ENCODE peak calls at places on chromosomes 7 and 10, in six cellular contexts. P, F, O, M, C and W are unnamed samples.

GRCh38 chr7:22351878-22352277 is 5.1 kb downstream of the RAPGEF5 start:
- DNase-seq in F (no peak), M (no peak), C (no peak), P (no peak), O (no peak), W (no peak)

GRCh38 chr7:22364023-22364422 is 7.1 kb upstream of the RAPGEF5 start:
- DNase-seq in O (no peak), P (no peak), F (no peak), M (no peak), C (no peak), W (no peak)

GRCh38 chr7:105680505-105681187 is 99.4 kb upstream of the EFCAB10 start:
- DNase-seq in F (no peak), C (no peak), M (peak), O (no peak), P (no peak), W (no peak)

GRCh38 chr10:6221971-6222751 is 19.4 kb downstream of the PFKFB3 start:
- DNase-seq in M (peak), F (no peak), O (no peak), C (no peak), P (no peak), W (no peak)

GRCh38 chr10:69419096-69419760 is 2.5 kb upstream of the TACR2 start:
- DNase-seq in F (no peak), M (no peak), P (no peak), C (no peak), O (no peak), W (no peak)

GRCh38 chr7:18234519-18234918 is 206.9 kb upstream of the PRPS1L1 start:
- DNase-seq in M (no peak), F (no peak), C (no peak), O (no peak), P (no peak), W (no peak)

GRCh38 chr7:112495820-112496462 is 15.2 kb downstream of the LSMEM1 start:
- DNase-seq in O (peak), C (no peak), F (peak), M (peak), P (peak), W (peak)

GRCh38 chr7:46586406-46586805 is 665.3 kb upstream of the IGFBP3 start:
- DNase-seq in O (no peak), C (no peak), F (no peak), M (no peak), P (no peak), W (no peak)

GRCh38 chr7:134932707-134933370 is 53.5 kb upstream of the AGBL3 start:
- DNase-seq in C (peak), M (no peak), F (peak), O (no peak), P (no peak), W (peak)

GRCh38 chr7:26958834-26959233 is 94.4 kb upstream of the SKAP2 start:
- DNase-seq in F (no peak), P (no peak), C (no peak), M (peak), O (no peak), W (peak)

GRCh38 chr10:34908472-34908871 is 93.4 kb upstream of the PARD3 start:
- DNase-seq in P (no peak), F (no peak), C (no peak), M (no peak), O (no peak), W (peak)

GRCh38 chr10:68955414-68955785 is 570 bp upstream of the DDX21 start:
- DNase-seq in F (no peak), P (no peak), O (peak), M (no peak), C (no peak), W (no peak)

GRCh38 chr7:93352881-93353280 is 120.7 kb downstream of the VPS50 start:
- DNase-seq in P (no peak), F (no peak), O (no peak), C (no peak), M (no peak), W (no peak)

GRCh38 chr7:101625076-101625914 is 3.8 kb downstream of the MYL10 start:
- DNase-seq in O (no peak), C (no peak), M (no peak), F (no peak), P (no peak), W (peak)

GRCh38 chr10:112907893-112908292 is 42.2 kb upstream of the TCF7L2 start:
- DNase-seq in F (no peak), P (no peak), O (no peak), M (no peak), C (no peak), W (no peak)

GRCh38 chr10:128064615-128065580 is 61.3 kb downstream of the MKI67 start:
- DNase-seq in M (no peak), P (no peak), O (peak), F (peak), C (peak), W (peak)

GRCh38 chr7:148540041-148540738 is 50.4 kb upstream of the C7orf33 start:
- DNase-seq in P (no peak), F (peak), M (no peak), C (peak), O (no peak), W (peak)

GRCh38 chr7:8035647-8036518 is 67.3 kb downstream of the GLCCI1 start:
- DNase-seq in O (peak), M (peak), F (no peak), P (no peak), C (no peak), W (peak)

GRCh38 chr7:114087674-114088539 is 169.1 kb upstream of the PPP1R3A start:
- DNase-seq in M (no peak), F (no peak), O (peak), P (peak), C (no peak), W (no peak)

GRCh38 chr7:28626629-28627262 is 214.4 kb downstream of the CREB5 start:
- DNase-seq in M (peak), F (no peak), C (no peak), P (peak), O (peak), W (peak)

GRCh38 chr7:6589829-6590644 is at the start of gene INTS15:
- DNase-seq in F (no peak), M (peak), P (peak), C (peak), O (peak), W (peak)

GRCh38 chr10:77195101-77195500 is 442.5 kb downstream of the KCNMA1 start:
- DNase-seq in C (no peak), M (no peak), O (no peak), F (peak), P (no peak), W (peak)

GRCh38 chr7:2521952-2522591 is 2.5 kb downstream of the LFNG start:
- DNase-seq in F (no peak), P (peak), C (no peak), O (no peak), M (no peak), W (no peak)

GRCh38 chr7:81159402-81159801 is 240.6 kb upstream of the SEMA3C start:
- DNase-seq in P (no peak), O (no peak), C (no peak), M (peak), F (no peak), W (peak)

GRCh38 chr7:42035205-42035604 is 201.8 kb downstream of the GLI3 start:
- DNase-seq in C (no peak), O (no peak), P (no peak), M (no peak), F (no peak), W (no peak)

GRCh38 chr10:124004372-124004928 is 88.9 kb downstream of the CHST15 start:
- DNase-seq in M (peak), C (no peak), O (no peak), P (no peak), F (no peak), W (no peak)

GRCh38 chr10:121088524-121088923 is 237.4 kb downstream of the WDR11 start:
- DNase-seq in C (no peak), F (no peak), M (no peak), P (no peak), O (peak), W (no peak)
- TF ChIP-seq CTCF in C (no peak), F (no peak), M (no peak), P (no peak), O (peak), W (no peak)

DNA sequence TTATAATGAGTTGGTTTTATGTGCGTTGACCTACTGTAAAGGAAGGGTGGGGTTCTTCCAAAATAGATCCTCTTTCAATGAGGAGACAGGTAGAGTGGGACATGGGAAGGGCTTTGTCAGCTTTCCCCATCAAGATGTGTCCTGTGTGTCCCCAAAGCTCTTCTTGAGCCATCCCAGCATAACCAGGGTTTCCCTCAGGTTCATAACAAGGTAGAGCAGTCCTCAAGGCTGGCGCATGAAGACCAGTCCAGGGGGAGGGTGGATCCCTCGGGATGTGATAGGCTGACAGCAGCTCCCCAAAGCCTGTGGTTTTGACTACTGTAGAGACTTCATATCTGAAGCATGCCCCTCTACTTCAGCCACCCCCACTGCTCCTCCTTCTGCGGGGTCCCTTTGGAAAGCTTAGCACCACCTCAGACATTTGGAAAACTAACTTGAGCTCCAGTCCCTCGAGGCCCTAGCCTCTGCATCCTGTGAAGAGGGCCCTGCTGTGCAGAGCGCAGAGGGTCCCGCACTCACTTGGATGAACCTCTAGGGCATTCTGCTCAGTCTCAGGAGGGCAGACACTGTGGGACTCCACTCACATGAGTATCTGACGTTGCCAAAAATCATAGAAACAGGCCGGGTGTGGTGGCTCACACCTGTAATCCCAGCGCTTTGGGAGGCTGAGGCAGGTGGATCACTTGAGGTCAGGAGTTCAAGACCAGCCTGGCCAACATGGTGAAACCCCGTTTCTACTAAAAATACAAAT is 1.0 kb upstream of the GIMAP8 start:
- DNase-seq in P (no peak), C (no peak), F (no peak), O (no peak), M (no peak), W (no peak)
- H3K27ac ChIP-seq in P (no peak), C (peak), F (no peak), O (no peak), M (no peak), W (no peak)

DNA sequence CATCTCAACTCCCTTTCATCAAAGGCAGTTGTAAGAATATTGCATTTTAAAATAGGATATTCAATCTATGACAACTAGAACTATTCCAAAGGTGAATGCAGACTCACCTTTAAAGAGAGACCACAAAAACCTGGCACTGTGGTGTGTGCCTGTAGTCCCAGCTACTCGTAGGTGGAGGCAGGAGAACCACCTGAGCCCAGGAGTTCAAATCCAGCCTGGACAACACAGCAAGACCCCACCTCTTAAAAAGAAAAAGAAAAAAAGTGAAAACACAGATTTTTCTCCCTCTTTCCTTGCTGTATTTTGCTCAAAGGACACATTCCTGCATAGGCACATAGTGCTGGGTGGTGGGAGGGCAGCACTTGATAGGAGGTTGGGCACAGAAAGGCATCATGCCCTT is 739 bp upstream of the ALDH18A1 start:
- DNase-seq in M (no peak), P (no peak), O (no peak), F (no peak), C (no peak), W (no peak)
- H3K4me3 ChIP-seq in M (no peak), P (no peak), O (peak), F (peak), C (peak), W (peak)

GRCh38 chr10:100508691-100509150 is 10.9 kb downstream of the SEC31B start:
- DNase-seq in F (no peak), C (no peak), P (no peak), M (peak), O (peak), W (peak)
- TF ChIP-seq CTCF in F (no peak), C (no peak), P (peak), M (peak), O (peak), W (peak)

GRCh38 chr10:119656760-119657159 is 5.6 kb downstream of the BAG3 start:
- DNase-seq in C (no peak), P (no peak), F (no peak), M (no peak), O (no peak), W (no peak)

GRCh38 chr10:119655566-119656001 is 4.4 kb downstream of the BAG3 start:
- DNase-seq in F (no peak), C (peak), P (no peak), O (no peak), M (no peak), W (peak)

GRCh38 chr10:119657725-119658124 is 6.5 kb downstream of the BAG3 start:
- DNase-seq in O (no peak), F (no peak), C (no peak), P (no peak), M (no peak), W (no peak)

GRCh38 chr10:119659951-119660350 is 8.8 kb downstream of the BAG3 start:
- DNase-seq in C (no peak), O (no peak), F (no peak), M (peak), P (no peak), W (no peak)

GRCh38 chr10:119658274-119658673 is 7.1 kb downstream of the BAG3 start:
- DNase-seq in P (peak), M (peak), O (no peak), C (peak), F (peak), W (peak)
- H3K27ac ChIP-seq in P (no peak), M (peak), O (no peak), C (peak), F (peak), W (peak)

GRCh38 chr7:95540366-95540765 is 54.6 kb downstream of the ASB4 start:
- DNase-seq in M (no peak), P (no peak), C (no peak), F (no peak), O (no peak), W (no peak)
- H3K4me3 ChIP-seq in M (no peak), P (no peak), C (no peak), F (no peak), O (no peak), W (no peak)

DNA sequence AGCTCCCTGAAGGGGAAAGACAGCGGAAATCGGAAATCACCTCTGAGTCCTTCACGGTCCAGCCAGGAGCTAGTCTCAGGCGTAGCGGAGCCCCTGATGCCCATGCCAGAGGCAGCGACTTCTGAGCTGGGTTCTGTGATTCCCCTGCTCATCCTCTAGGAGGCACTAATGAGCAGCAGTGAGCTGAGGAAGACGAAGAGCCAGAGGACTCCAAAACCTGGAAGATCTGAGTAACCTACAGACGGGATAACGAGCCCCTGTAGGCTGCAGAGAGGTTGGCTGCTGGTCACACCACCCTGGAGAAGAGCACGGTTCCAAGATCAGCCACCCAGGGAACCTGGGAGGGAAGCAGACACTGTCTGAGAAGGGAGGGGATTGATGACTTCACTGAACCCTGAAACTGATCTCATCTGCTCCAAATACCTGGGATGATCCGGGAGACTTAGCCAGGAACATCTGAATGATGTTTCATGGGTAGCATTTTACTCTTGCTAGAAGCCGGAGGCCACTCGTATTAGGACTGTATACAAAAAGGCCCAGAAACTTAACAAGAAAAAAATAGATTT is 304.1 kb downstream of the PAXIP1 start:
- DNase-seq in F (no peak), O (no peak), C (no peak), M (peak), P (peak), W (no peak)
- TF ChIP-seq CTCF in F (no peak), O (peak), C (no peak), M (peak), P (peak), W (peak)

DNA sequence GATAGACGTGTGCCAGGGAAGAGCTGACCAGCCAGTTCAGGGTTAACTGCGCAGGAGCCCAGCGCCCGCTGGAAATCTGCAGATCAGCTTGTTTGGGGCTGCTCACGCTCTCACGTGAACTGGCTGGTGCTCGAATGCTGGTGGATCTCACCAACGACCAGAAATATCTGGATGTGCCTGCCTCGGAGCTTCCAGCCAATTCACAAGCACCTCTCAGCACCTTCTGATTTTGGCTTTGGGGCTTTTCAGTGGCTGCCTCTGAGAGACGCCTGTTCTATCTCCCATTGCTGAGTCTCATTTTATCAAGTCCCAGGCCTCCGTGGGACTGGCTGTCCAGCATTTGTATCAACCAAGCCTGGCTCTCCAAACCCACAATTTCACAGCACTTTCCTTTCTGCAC is 131.9 kb upstream of the BTBD16 start:
- DNase-seq in C (no peak), O (no peak), M (no peak), F (no peak), P (no peak), W (no peak)
- H3K27ac ChIP-seq in C (peak), O (peak), M (no peak), F (peak), P (no peak), W (no peak)

GRCh38 chr10:132848306-132848705 is 62.4 kb upstream of the NKX6-2 start:
- DNase-seq in O (no peak), M (no peak), F (no peak), C (no peak), P (no peak), W (no peak)
- H3K4me3 ChIP-seq in O (no peak), M (no peak), F (no peak), C (peak), P (no peak), W (no peak)